ENCODE peak calls at places on chromosomes 16 and 17, in ten cellular contexts. S, A, I, J, F, O, Q, T, Z and N are unnamed samples.
A peak's percentile ranks its signal among the peaks of the same experiment; 100 is the strongest.

GRCh38 chr17:77420804-77421634 is 280.2 kb downstream of the SEC14L1 start:
- DNase-seq in S (peak; percentile 56), A (peak; percentile 94), I (no peak), J (peak; percentile 68), F (peak; percentile 82), O (no peak), Q (peak; percentile 74), T (peak; percentile 69), Z (no peak), N (no peak)

GRCh38 chr17:80992077-80992947 is 671 bp downstream of the CHMP6 start:
- DNase-seq in S (peak; percentile 23), A (no peak), I (no peak), J (no peak), F (no peak), O (no peak), Q (no peak), T (peak; percentile 58), Z (no peak), N (no peak)

GRCh38 chr17:60792250-60792898 is 114.7 kb downstream of the BCAS3 start:
- DNase-seq in S (no peak), A (no peak), I (no peak), J (no peak), F (no peak), O (no peak), Q (no peak), T (no peak), Z (no peak), N (no peak)

GRCh38 chr16:28597692-28598261 is 927 bp upstream of the SULT1A2 start:
- DNase-seq in S (no peak), A (peak; percentile 47), I (no peak), J (no peak), F (peak; percentile 17), O (no peak), Q (no peak), T (peak; percentile 28), Z (no peak), N (no peak)

GRCh38 chr17:78002166-78002565 is 43.7 kb downstream of the TNRC6C start:
- DNase-seq in S (no peak), A (no peak), I (no peak), J (no peak), F (no peak), O (no peak), Q (no peak), T (no peak), Z (no peak), N (no peak)

GRCh38 chr16:69513180-69513966 is 52.4 kb upstream of the NFAT5 start:
- DNase-seq in S (no peak), A (no peak), I (no peak), J (peak; percentile 89), F (peak; percentile 16), O (no peak), Q (peak; percentile 10), T (no peak), Z (no peak), N (no peak)

GRCh38 chr16:261031-261691 is 14.6 kb downstream of the RGS11 start:
- DNase-seq in S (no peak), A (no peak), I (no peak), J (no peak), F (no peak), O (no peak), Q (no peak), T (no peak), Z (no peak), N (no peak)

GRCh38 chr17:73320601-73321264 is 8.9 kb upstream of the CDC42EP4 start:
- DNase-seq in S (no peak), A (peak; percentile 35), I (no peak), J (no peak), F (no peak), O (no peak), Q (no peak), T (no peak), Z (no peak), N (no peak)

GRCh38 chr16:50627419-50627818 is 53.7 kb downstream of the SNX20 start:
- DNase-seq in S (peak; percentile 48), A (peak; percentile 28), I (no peak), J (no peak), F (peak; percentile 55), O (no peak), Q (no peak), T (peak; percentile 31), Z (no peak), N (no peak)

GRCh38 chr16:84845496-84846002 is 25.8 kb downstream of the CRISPLD2 start:
- DNase-seq in S (peak; percentile 45), A (no peak), I (no peak), J (no peak), F (no peak), O (no peak), Q (no peak), T (no peak), Z (no peak), N (no peak)

GRCh38 chr16:77406680-77407079 is 28.2 kb downstream of the ADAMTS18 start:
- DNase-seq in S (no peak), A (peak; percentile 61), I (no peak), J (no peak), F (no peak), O (no peak), Q (no peak), T (no peak), Z (peak; percentile 4), N (no peak)

GRCh38 chr17:6140188-6140587 is 70.0 kb downstream of the WSCD1 start:
- DNase-seq in S (no peak), A (no peak), I (no peak), J (no peak), F (no peak), O (no peak), Q (no peak), T (no peak), Z (no peak), N (no peak)

GRCh38 chr16:10870137-10870776 is 6.7 kb upstream of the CIITA start:
- DNase-seq in S (no peak), A (no peak), I (no peak), J (no peak), F (no peak), O (no peak), Q (no peak), T (no peak), Z (no peak), N (no peak)

GRCh38 chr16:22124583-22125284 is 32.4 kb downstream of the VWA3A start:
- DNase-seq in S (no peak), A (no peak), I (no peak), J (no peak), F (no peak), O (no peak), Q (no peak), T (no peak), Z (no peak), N (no peak)

GRCh38 chr16:22122239-22122638 is 29.9 kb downstream of the VWA3A start:
- DNase-seq in S (no peak), A (no peak), I (no peak), J (no peak), F (no peak), O (no peak), Q (no peak), T (no peak), Z (no peak), N (no peak)

GRCh38 chr16:22120440-22120839 is 28.1 kb downstream of the VWA3A start:
- DNase-seq in S (no peak), A (no peak), I (no peak), J (no peak), F (no peak), O (no peak), Q (no peak), T (no peak), Z (no peak), N (no peak)

GRCh38 chr16:22123759-22124490 is 31.6 kb downstream of the VWA3A start:
- DNase-seq in S (no peak), A (no peak), I (no peak), J (no peak), F (no peak), O (no peak), Q (no peak), T (no peak), Z (no peak), N (no peak)

DNA sequence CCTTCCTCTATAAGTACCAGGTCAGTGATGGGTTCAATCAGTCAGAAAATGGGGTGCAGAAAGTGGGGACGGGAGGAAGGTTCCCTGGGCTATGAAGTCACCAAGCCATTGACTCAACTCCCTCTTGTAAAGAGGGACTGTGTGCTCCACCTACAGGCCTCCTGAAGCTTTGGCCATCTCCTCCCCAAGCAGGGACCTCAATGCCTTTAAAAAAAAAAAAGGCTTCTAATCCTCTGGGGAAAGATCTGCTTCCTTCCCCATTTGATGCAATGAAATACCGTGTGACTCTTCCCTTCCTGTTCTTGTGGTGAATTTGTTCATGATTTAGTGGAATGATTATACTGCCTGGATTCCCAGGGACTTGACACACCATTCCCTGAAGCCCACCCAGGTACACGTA is 30.8 kb downstream of the VWA3A start:
- DNase-seq in S (no peak), A (peak; percentile 5), I (no peak), J (no peak), F (peak; percentile 2), O (no peak), Q (no peak), T (no peak), Z (peak; percentile 2), N (no peak)
- TF ChIP-seq CTCF in S (no peak), A (no peak), I (no peak), J (no peak), F (peak; percentile 17), O (no peak), Q (no peak), T (no peak), Z (peak; percentile 6), N (no peak)

GRCh38 chr17:45200701-45201100 is 21.0 kb upstream of the FMNL1 start:
- DNase-seq in S (no peak), A (peak; percentile 39), I (no peak), J (no peak), F (peak; percentile 69), O (no peak), Q (no peak), T (no peak), Z (no peak), N (no peak)
- TF ChIP-seq CTCF in S (no peak), A (peak; percentile 15), I (no peak), J (no peak), F (no peak), O (no peak), Q (no peak), T (no peak), Z (no peak), N (no peak)

GRCh38 chr17:21239680-21240374 is 13.4 kb downstream of the NATD1 start:
- DNase-seq in S (no peak), A (peak; percentile 57), I (no peak), J (peak; percentile 41), F (peak; percentile 58), O (no peak), Q (no peak), T (peak; percentile 24), Z (no peak), N (no peak)
- TF ChIP-seq CTCF in S (peak; percentile 43), A (peak; percentile 67), I (peak; percentile 30), J (peak; percentile 43), F (peak; percentile 51), O (no peak), Q (peak; percentile 55), T (peak; percentile 53), Z (peak; percentile 12), N (peak; percentile 58)

GRCh38 chr16:1834096-1834495 is 7.1 kb downstream of the FAHD1 start:
- DNase-seq in S (no peak), A (no peak), I (no peak), J (peak; percentile 14), F (no peak), O (no peak), Q (no peak), T (no peak), Z (no peak), N (no peak)

DNA sequence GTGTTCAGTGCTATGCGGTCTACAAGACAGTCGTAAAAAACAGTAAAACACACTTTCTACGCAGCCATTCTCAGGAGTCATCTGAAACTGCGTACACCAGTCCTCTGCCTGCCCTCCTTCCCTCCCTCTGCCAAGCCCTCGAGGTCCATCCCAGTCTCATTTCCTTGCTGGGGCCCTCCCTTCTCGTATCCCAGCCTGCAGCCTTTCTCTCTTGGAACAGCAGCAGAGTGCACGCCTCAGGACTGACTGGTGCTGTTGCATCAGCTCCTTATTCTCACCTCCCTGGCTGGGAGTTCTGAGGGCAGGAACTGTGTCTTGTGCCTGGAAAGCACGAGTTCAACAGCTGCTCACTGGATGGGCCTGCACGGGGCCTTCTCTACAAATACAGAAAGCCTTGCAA is 12.5 kb downstream of the FAHD1 start:
- DNase-seq in S (no peak), A (peak; percentile 79), I (no peak), J (no peak), F (peak; percentile 41), O (no peak), Q (peak; percentile 11), T (no peak), Z (no peak), N (no peak)
- TF ChIP-seq CTCF in S (no peak), A (no peak), I (no peak), J (no peak), F (no peak), O (no peak), Q (no peak), T (no peak), Z (no peak), N (no peak)